ENCODE peak calls at places on chromosomes 5 and 9, in six cellular contexts. F is Caki2, H is WTC11, L is SW 1271, P is mucosa of gallbladder, O is germinal center. N is an unnamed sample.

GRCh38 chr5:141866111-141866510 is 12.1 kb downstream of the PCDH1 start:
- DNase-seq in L (no peak), P (peak), H (no peak), F (no peak), O (no peak), N (peak)

GRCh38 chr9:34386656-34387055 is 10.0 kb upstream of the MYORG start:
- DNase-seq in O (no peak), P (no peak), L (no peak), F (no peak), H (no peak), N (no peak)

GRCh38 chr5:43428034-43428712 is 16.0 kb upstream of the CCL28 start:
- DNase-seq in F (peak), H (no peak), P (no peak), O (no peak), L (no peak), N (no peak)

GRCh38 chr9:96720435-96720834 is 57.5 kb downstream of the ZNF510 start:
- DNase-seq in L (no peak), H (no peak), P (no peak), O (no peak), F (no peak), N (no peak)

GRCh38 chr9:118446962-118447490 is 742.8 kb downstream of the TLR4 start:
- DNase-seq in L (no peak), H (no peak), P (no peak), O (no peak), F (peak), N (no peak)

GRCh38 chr9:130128251-130128650 is 44.0 kb upstream of the NCS1 start:
- DNase-seq in H (no peak), F (no peak), L (no peak), O (peak), P (peak), N (no peak)

GRCh38 chr9:133200631-133201030 is 8.4 kb downstream of the OBP2B start:
- DNase-seq in O (no peak), H (no peak), L (no peak), P (no peak), F (no peak), N (no peak)

GRCh38 chr9:105438136-105438839 is 9.5 kb upstream of the FSD1L start:
- DNase-seq in H (no peak), F (no peak), L (no peak), P (peak), O (no peak), N (no peak)

GRCh38 chr5:55159763-55160492 is at the start of gene GPX8:
- DNase-seq in O (no peak), H (peak), L (peak), P (peak), F (peak), N (peak)

GRCh38 chr9:14180077-14180941 is 133.6 kb downstream of the NFIB start:
- DNase-seq in L (no peak), H (no peak), F (no peak), O (no peak), P (peak), N (peak)

GRCh38 chr5:86679529-86679928 is 61.8 kb downstream of the COX7C start:
- DNase-seq in H (no peak), F (peak), L (peak), O (peak), P (peak), N (peak)

GRCh38 chr5:55665065-55665464 is 47.1 kb downstream of the SLC38A9 start:
- DNase-seq in O (no peak), F (no peak), L (no peak), P (no peak), H (no peak), N (no peak)

GRCh38 chr9:18743976-18744375 is 270.0 kb downstream of the ADAMTSL1 start:
- DNase-seq in L (no peak), P (no peak), O (no peak), H (no peak), F (no peak), N (no peak)

GRCh38 chr5:107542428-107542827 is 128.3 kb downstream of the EFNA5 start:
- DNase-seq in O (no peak), F (peak), P (peak), L (peak), H (no peak), N (peak)

GRCh38 chr5:124056326-124057160 is 544.6 kb downstream of the CSNK1G3 start:
- DNase-seq in H (no peak), L (no peak), P (no peak), F (no peak), O (peak), N (no peak)

GRCh38 chr5:172881691-172882370 is 47.8 kb downstream of the ERGIC1 start:
- DNase-seq in L (peak), O (no peak), F (peak), H (no peak), P (no peak), N (no peak)

GRCh38 chr9:136276716-136277115 is 27.2 kb downstream of the CCDC187 start:
- DNase-seq in O (no peak), L (no peak), H (no peak), P (no peak), F (no peak), N (no peak)

GRCh38 chr9:124590886-124591641 is 83.9 kb upstream of the NR5A1 start:
- DNase-seq in H (no peak), P (peak), F (no peak), O (no peak), L (no peak), N (no peak)

GRCh38 chr9:76472925-76473324 is 13.9 kb downstream of the GCNT1 start:
- DNase-seq in H (no peak), O (no peak), P (no peak), F (no peak), L (no peak), N (no peak)

GRCh38 chr9:36488322-36488838 is 84.3 kb upstream of the MELK start:
- DNase-seq in L (no peak), O (no peak), P (peak), H (no peak), F (no peak), N (no peak)

GRCh38 chr5:142664634-142665033 is 21.3 kb downstream of the FGF1 start:
- DNase-seq in O (no peak), L (no peak), F (no peak), P (no peak), H (no peak), N (no peak)

GRCh38 chr5:62268239-62268638 is 37.8 kb upstream of the KIF2A start:
- DNase-seq in P (peak), L (no peak), F (peak), H (no peak), O (no peak), N (peak)

GRCh38 chr5:51734677-51735076 is 351.4 kb downstream of the ISL1 start:
- DNase-seq in O (no peak), H (no peak), L (no peak), P (no peak), F (no peak), N (no peak)

GRCh38 chr9:98917691-98918487 is 25.8 kb upstream of the COL15A1 start:
- DNase-seq in F (no peak), P (peak), H (no peak), L (no peak), O (no peak), N (no peak)

GRCh38 chr5:60333103-60333502 is 366.9 kb downstream of the DEPDC1B start:
- DNase-seq in O (no peak), F (no peak), P (no peak), L (no peak), H (no peak), N (no peak)

GRCh38 chr5:154986151-154986550 is 27.4 kb upstream of the KIF4B start:
- DNase-seq in P (no peak), F (no peak), O (no peak), L (no peak), H (no peak), N (no peak)

GRCh38 chr9:121305269-121305994 is 37.5 kb downstream of the GSN start:
- DNase-seq in H (no peak), O (no peak), L (no peak), P (no peak), F (no peak), N (no peak)

GRCh38 chr5:93705896-93706295 is 35.5 kb downstream of the POU5F2 start:
- DNase-seq in L (no peak), F (no peak), H (no peak), O (no peak), P (no peak), N (no peak)

GRCh38 chr9:134215709-134216448 is 51.5 kb upstream of the RNU6ATAC start:
- DNase-seq in L (no peak), H (no peak), P (peak), F (no peak), O (no peak), N (no peak)

GRCh38 chr9:74729129-74729710 is 158.5 kb downstream of the TRPM6 start:
- DNase-seq in O (no peak), F (no peak), L (no peak), P (no peak), H (no peak), N (no peak)

GRCh38 chr5:150590979-150591411 is 49.5 kb upstream of the SYNPO start:
- DNase-seq in H (peak), L (no peak), P (no peak), O (no peak), F (no peak), N (no peak)

GRCh38 chr5:23977996-23978395 is 470.6 kb downstream of the PRDM9 start:
- DNase-seq in P (no peak), L (no peak), H (peak), F (peak), O (no peak), N (no peak)

GRCh38 chr5:9892696-9893095 is 262.5 kb upstream of the TAS2R1 start:
- DNase-seq in P (no peak), O (no peak), F (no peak), H (no peak), L (no peak), N (no peak)

GRCh38 chr5:64635056-64635686 is 55.1 kb upstream of the SHISAL2B start:
- DNase-seq in F (no peak), H (no peak), L (peak), P (no peak), O (peak), N (no peak)

GRCh38 chr5:95853490-95853889 is 31.0 kb upstream of the GLRX start:
- DNase-seq in P (no peak), F (no peak), O (no peak), H (no peak), L (no peak), N (no peak)

GRCh38 chr5:103461223-103461622 is 101.4 kb downstream of the NUDT12 start:
- DNase-seq in P (no peak), F (peak), H (no peak), L (peak), O (no peak), N (no peak)

GRCh38 chr9:137411670-137412380 is 11.1 kb downstream of the EXD3 start:
- DNase-seq in O (no peak), P (peak), L (peak), F (peak), H (no peak), N (peak)

GRCh38 chr5:11607944-11608343 is 296.3 kb downstream of the CTNND2 start:
- DNase-seq in F (no peak), P (no peak), H (no peak), L (no peak), O (no peak), N (no peak)

N was measured in prostate gland.